ENCODE peak calls at places on chromosomes 4 and X, in seven cellular contexts. L, P, O, A, R, T and N are unnamed samples.

GRCh38 chrX:58025979-58026378 is 115.7 kb upstream of the ZXDA start:
- DNase-seq in O (no peak), R (peak), L (peak), T (no peak), P (peak), A (peak), N (peak)

GRCh38 chr4:5747746-5748365 is 36.9 kb downstream of the EVC start:
- DNase-seq in A (no peak), T (no peak), O (no peak), L (no peak), P (no peak), R (no peak), N (no peak)

GRCh38 chrX:107678957-107679740 is 50.8 kb downstream of the PRPS1 start:
- DNase-seq in R (no peak), O (no peak), L (no peak), P (no peak), T (no peak), A (peak), N (no peak)

GRCh38 chr4:77308843-77309242 is 151.8 kb downstream of the CCNG2 start:
- DNase-seq in O (no peak), R (peak), L (peak), A (peak), P (peak), T (no peak), N (no peak)

GRCh38 chr4:96993528-96993927 is 1149.7 kb downstream of the STPG2 start:
- DNase-seq in A (no peak), O (no peak), R (no peak), L (no peak), T (no peak), P (no peak), N (no peak)

GRCh38 chrX:68978211-68978780 is 149.5 kb downstream of the EFNB1 start:
- DNase-seq in R (no peak), T (no peak), A (no peak), L (peak), P (no peak), O (no peak), N (peak)

GRCh38 chrX:45850775-45851433 is 650.2 kb upstream of the DIPK2B start:
- DNase-seq in O (no peak), T (no peak), R (peak), L (peak), A (no peak), P (no peak), N (peak)

GRCh38 chrX:13666836-13667235 is 13.9 kb downstream of the TCEANC start:
- DNase-seq in P (no peak), A (no peak), L (no peak), O (no peak), R (no peak), T (no peak), N (no peak)

GRCh38 chr4:113952452-113953029 is 26.9 kb downstream of the ARSJ start:
- DNase-seq in A (peak), O (peak), L (peak), R (peak), T (peak), P (peak), N (peak)

GRCh38 chr4:2442175-2442993 is 23.6 kb downstream of the CFAP99 start:
- DNase-seq in O (no peak), L (peak), T (no peak), R (no peak), P (no peak), A (peak), N (no peak)

GRCh38 chr4:1988327-1988724 is 20.4 kb downstream of the NELFA start:
- DNase-seq in A (no peak), R (no peak), L (no peak), O (no peak), T (no peak), P (no peak), N (no peak)

GRCh38 chr4:121277194-121278105 is 103.4 kb downstream of the QRFPR start:
- DNase-seq in A (no peak), T (no peak), P (peak), O (no peak), R (peak), L (peak), N (peak)

GRCh38 chr4:7999279-7999678 is 59.6 kb upstream of the AFAP1 start:
- DNase-seq in T (no peak), P (no peak), R (no peak), O (no peak), L (no peak), A (no peak), N (no peak)

GRCh38 chr4:98577956-98578355 is 80.5 kb downstream of the TSPAN5 start:
- DNase-seq in L (no peak), P (no peak), O (no peak), T (no peak), A (no peak), R (no peak), N (no peak)

GRCh38 chrX:140318306-140318705 is 186.6 kb downstream of the SOX3 start:
- DNase-seq in O (no peak), T (no peak), P (no peak), R (no peak), L (no peak), A (no peak), N (no peak)

GRCh38 chr4:169745291-169745690 is 12.5 kb downstream of the HPF1 start:
- DNase-seq in R (no peak), T (no peak), P (no peak), A (no peak), L (no peak), O (no peak), N (no peak)

GRCh38 chrX:139112432-139112831 is 400.9 kb upstream of the FGF13 start:
- DNase-seq in T (no peak), O (no peak), R (no peak), P (no peak), L (no peak), A (no peak), N (no peak)

GRCh38 chrX:134013092-134013497 is 27.7 kb upstream of the GPC3 start:
- DNase-seq in A (no peak), L (no peak), O (no peak), P (no peak), T (no peak), R (no peak), N (no peak)

GRCh38 chr4:71441186-71442169 is 102.7 kb downstream of the SLC4A4 start:
- DNase-seq in P (no peak), R (no peak), L (no peak), A (no peak), T (no peak), O (no peak), N (no peak)

GRCh38 chr4:38958453-38958852 is 73.8 kb downstream of the TMEM156 start:
- DNase-seq in L (no peak), A (no peak), R (no peak), P (no peak), O (no peak), T (no peak), N (no peak)

GRCh38 chrX:103376118-103376978 is at the start of gene BEX3:
- DNase-seq in R (peak), L (peak), T (peak), O (no peak), P (no peak), A (no peak), N (peak)

GRCh38 chrX:152637649-152638442 is at the start of gene GABRQ:
- DNase-seq in O (no peak), P (peak), R (no peak), T (peak), L (peak), A (peak), N (peak)

GRCh38 chr4:166165829-166166420 is 292.9 kb downstream of the TLL1 start:
- DNase-seq in O (peak), R (peak), P (peak), T (peak), A (peak), L (peak), N (no peak)

GRCh38 chr4:43238556-43238955 is 346.0 kb downstream of the GRXCR1 start:
- DNase-seq in O (no peak), P (no peak), L (no peak), T (no peak), A (no peak), R (no peak), N (no peak)

GRCh38 chr4:122458625-122459024 is 2.1 kb upstream of the IL2 start:
- DNase-seq in R (no peak), P (no peak), T (no peak), A (no peak), L (no peak), O (no peak), N (no peak)

GRCh38 chrX:50068293-50068568 is 132.6 kb downstream of the AKAP4 start:
- DNase-seq in L (no peak), T (no peak), A (no peak), O (no peak), P (no peak), R (no peak), N (no peak)
- TF ChIP-seq SP1 in L (no peak), T (no peak), A (no peak), O (no peak), P (no peak), R (no peak), N (no peak)

GRCh38 chr4:177401658-177402273 is 40.5 kb downstream of the AGA start:
- DNase-seq in T (no peak), L (no peak), P (no peak), R (no peak), O (no peak), A (no peak), N (no peak)
- TF ChIP-seq SP1 in T (no peak), L (no peak), P (no peak), R (no peak), O (no peak), A (no peak), N (no peak)

GRCh38 chr4:177404980-177405379 is 37.3 kb downstream of the AGA start:
- DNase-seq in O (no peak), A (no peak), T (no peak), L (no peak), P (no peak), R (no peak), N (no peak)
- TF ChIP-seq SP1 in O (no peak), A (no peak), T (no peak), L (no peak), P (no peak), R (no peak), N (no peak)

GRCh38 chr4:112552668-112553067 is 36.7 kb upstream of the NEUROG2 start:
- DNase-seq in P (peak), L (no peak), A (no peak), R (peak), T (no peak), O (no peak), N (no peak)
- TF ChIP-seq SP1 in P (no peak), L (no peak), A (no peak), R (no peak), T (no peak), O (no peak), N (no peak)

DNA sequence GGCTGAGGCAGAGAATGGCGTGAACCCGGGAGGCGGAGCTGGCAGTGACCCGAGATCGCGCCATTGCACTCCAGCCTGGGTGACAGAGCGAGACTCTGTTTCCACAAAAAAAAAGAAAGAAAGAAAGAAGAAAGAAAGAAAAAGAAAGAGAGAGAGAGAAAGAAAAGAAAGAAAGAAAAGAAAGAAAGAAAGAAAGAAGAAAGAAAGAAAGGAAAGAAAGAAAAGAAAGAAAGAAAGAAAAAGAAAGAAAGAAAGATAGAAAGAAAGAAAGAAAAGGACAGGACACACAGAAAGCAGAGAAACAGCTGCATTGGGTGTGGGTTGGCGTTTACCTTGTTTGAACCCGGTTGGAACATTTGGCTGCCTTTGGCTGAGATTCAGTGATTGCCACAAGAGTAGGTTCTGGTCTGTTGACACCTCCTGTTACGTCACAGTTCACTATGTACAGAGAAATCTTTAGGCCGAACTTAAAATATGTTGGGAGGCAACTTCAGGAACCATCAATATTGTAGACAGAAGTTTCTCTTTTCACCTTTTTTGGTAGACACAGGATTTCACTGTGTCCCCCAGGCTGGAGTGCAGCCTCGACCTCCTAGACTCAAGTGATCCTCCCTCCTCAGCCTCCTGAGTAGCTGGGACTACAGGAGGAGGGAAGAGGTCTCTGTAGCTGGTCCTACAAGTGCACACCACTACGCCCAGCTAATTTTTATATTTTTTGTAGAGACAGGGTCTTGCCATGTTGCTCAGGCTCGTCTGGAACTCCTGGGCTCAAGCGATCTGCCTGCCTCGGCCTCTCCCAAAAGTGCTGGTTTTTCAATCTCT is 16.3 kb upstream of the PLCXD1 start:
- DNase-seq in O (no peak), P (no peak), L (no peak), R (peak), T (no peak), A (no peak), N (peak)
- TF ChIP-seq SP1 in O (no peak), P (no peak), L (no peak), R (no peak), T (no peak), A (no peak), N (no peak)

GRCh38 chr4:186685744-186686143 is 37.9 kb downstream of the FAT1 start:
- DNase-seq in A (no peak), R (peak), O (no peak), T (no peak), L (no peak), P (peak), N (no peak)

GRCh38 chr4:186684889-186685309 is 38.8 kb downstream of the FAT1 start:
- DNase-seq in T (no peak), L (no peak), O (no peak), A (no peak), R (peak), P (no peak), N (no peak)

GRCh38 chr4:186688150-186688943 is 35.3 kb downstream of the FAT1 start:
- DNase-seq in P (no peak), R (peak), T (peak), O (no peak), A (no peak), L (no peak), N (peak)

GRCh38 chr4:186689476-186689875 is 34.2 kb downstream of the FAT1 start:
- DNase-seq in R (no peak), A (no peak), L (no peak), O (no peak), T (no peak), P (no peak), N (no peak)

DNA sequence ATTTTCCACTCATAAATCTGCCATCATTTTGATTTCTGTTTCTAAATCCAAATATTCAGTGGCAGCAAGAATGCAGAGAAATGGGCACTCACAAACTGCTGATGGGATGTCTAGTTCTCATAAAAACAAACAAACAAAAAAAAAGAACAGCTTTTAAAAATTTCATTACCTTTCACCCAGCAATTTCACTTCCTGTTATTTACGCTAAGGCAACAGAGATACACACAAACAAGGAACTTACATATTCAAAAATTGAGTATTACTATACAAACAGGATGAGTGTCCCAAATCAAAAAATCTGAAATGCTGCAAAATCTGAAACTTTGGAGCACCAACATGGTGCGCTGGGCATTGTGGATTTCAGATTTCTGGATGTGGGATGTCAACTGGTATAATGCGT is 36.4 kb downstream of the FAT1 start:
- DNase-seq in P (no peak), A (no peak), O (no peak), L (no peak), R (no peak), T (no peak), N (no peak)
- TF ChIP-seq SP1 in P (no peak), A (no peak), O (no peak), L (no peak), R (no peak), T (no peak), N (no peak)

GRCh38 chrX:31508338-31508737 is 436.5 kb upstream of the FTHL17 start:
- DNase-seq in A (no peak), P (no peak), L (no peak), O (no peak), T (no peak), R (peak), N (no peak)
- TF ChIP-seq SP1 in A (no peak), P (no peak), L (no peak), O (no peak), T (no peak), R (no peak), N (no peak)

DNA sequence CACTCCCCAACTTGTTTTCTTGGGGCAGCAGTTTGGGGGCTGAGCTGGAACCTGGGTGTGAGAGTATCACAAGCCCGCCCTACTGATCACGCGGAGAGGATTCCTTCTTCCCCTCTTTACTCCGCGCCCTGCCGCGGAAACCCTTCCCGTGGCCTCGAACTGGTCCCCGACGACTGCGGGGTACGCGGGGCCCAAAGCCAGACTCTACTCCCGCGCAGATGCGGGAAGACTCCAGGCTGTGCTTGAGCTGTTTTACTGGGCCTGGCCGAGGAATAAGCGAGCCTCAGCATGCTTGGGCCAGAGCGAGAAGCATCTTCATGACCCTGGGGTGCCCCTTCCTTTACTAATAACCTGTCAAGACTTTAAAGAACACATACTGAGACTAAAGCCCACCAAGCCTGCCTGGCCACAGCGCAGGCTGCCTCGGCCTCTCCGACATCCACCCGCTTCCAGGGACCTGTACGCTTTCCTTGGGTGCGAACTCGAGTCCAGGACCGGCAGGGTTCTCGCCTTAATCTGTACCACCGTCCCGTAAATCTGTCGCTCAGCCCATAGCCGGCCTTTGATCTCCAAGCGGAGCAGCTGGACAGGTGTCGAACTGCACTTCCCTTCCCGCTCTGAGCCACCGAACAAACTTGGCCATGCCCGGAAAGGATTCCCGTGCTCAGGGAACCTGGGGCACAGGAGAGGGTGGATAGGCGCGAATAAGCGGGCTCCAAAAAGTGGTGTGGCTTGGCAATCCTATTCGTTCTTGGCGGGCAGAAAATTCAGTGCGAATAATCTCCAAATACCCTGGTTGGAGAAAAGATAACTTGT is 55.0 kb upstream of the TMEM33 start:
- DNase-seq in L (no peak), P (no peak), T (no peak), O (no peak), R (no peak), A (no peak), N (peak)
- TF ChIP-seq SP1 in L (no peak), P (no peak), T (no peak), O (no peak), R (no peak), A (no peak), N (no peak)

GRCh38 chr4:971670-972500 is 1.5 kb downstream of the DGKQ start:
- DNase-seq in A (no peak), T (no peak), R (no peak), O (no peak), L (no peak), P (no peak), N (no peak)

GRCh38 chr4:970046-970745 is 3.2 kb downstream of the DGKQ start:
- DNase-seq in T (no peak), A (no peak), P (no peak), R (no peak), O (no peak), L (no peak), N (no peak)

GRCh38 chr4:968621-969394 is 4.6 kb downstream of the DGKQ start:
- DNase-seq in O (no peak), T (no peak), L (no peak), R (no peak), A (no peak), P (no peak), N (no peak)

GRCh38 chr4:972651-973424 is 531 bp downstream of the DGKQ start:
- DNase-seq in P (no peak), A (peak), T (no peak), R (no peak), O (no peak), L (peak), N (peak)

GRCh38 chr4:970854-971520 is 2.4 kb downstream of the DGKQ start:
- DNase-seq in P (no peak), R (no peak), L (no peak), O (no peak), T (no peak), A (no peak), N (no peak)
- TF ChIP-seq SP1 in P (no peak), R (no peak), L (no peak), O (no peak), T (no peak), A (no peak), N (no peak)

GRCh38 chr4:148444296-148445070 is 2.3 kb upstream of the NR3C2 start:
- DNase-seq in L (peak), O (no peak), R (no peak), T (no peak), A (no peak), P (no peak), N (peak)
- TF ChIP-seq SP1 in L (no peak), O (no peak), R (no peak), T (no peak), A (no peak), P (no peak), N (no peak)